ENCODE peak calls at places on chromosomes 2 and 18, in six cellular contexts. T is prostate gland; X is stomach; N is cortex of kidney; S is activated CD4-positive, alpha-beta T cell treated with anti-CD3 and anti-CD28 coated beads, Interleukin-2, amount 50 U/mL, for 1 hour; B is A172. G is an unnamed sample.
A peak's percentile ranks its signal among the peaks of the same experiment; 100 is the strongest.

GRCh38 chr2:11998218-11998617 is 251.8 kb downstream of the LPIN1 start:
- DNase-seq in T (no peak), X (no peak), N (no peak), S (no peak), B (peak; percentile 22), G (no peak)

GRCh38 chr2:121825003-121825950 is 69.8 kb downstream of the TSN start:
- DNase-seq in T (no peak), X (no peak), N (no peak), S (no peak), B (no peak), G (no peak)

GRCh38 chr18:56028514-56028913 is 440.5 kb upstream of the TCF4 start:
- DNase-seq in T (no peak), X (no peak), N (no peak), S (no peak), B (peak; percentile 11), G (no peak)

GRCh38 chr2:70785137-70785911 is 5.1 kb downstream of the FIGLA start:
- DNase-seq in T (no peak), X (no peak), N (no peak), S (peak; percentile 26), B (peak; percentile 71), G (peak; percentile 45)

GRCh38 chr2:46591562-46591961 is 112.2 kb downstream of the TMEM247 start:
- DNase-seq in T (no peak), X (no peak), N (no peak), S (no peak), B (no peak), G (no peak)

GRCh38 chr2:191020742-191021381 is 6.9 kb upstream of the STAT1 start:
- DNase-seq in T (peak; percentile 11), X (peak; percentile 36), N (no peak), S (no peak), B (peak; percentile 47), G (no peak)

GRCh38 chr2:156434461-156435291 is 1.5 kb upstream of the GPD2 start:
- DNase-seq in T (no peak), X (no peak), N (no peak), S (no peak), B (peak; percentile 23), G (peak; percentile 3)

GRCh38 chr2:222311321-222311977 is 12.7 kb upstream of the PAX3 start:
- DNase-seq in T (no peak), X (no peak), N (no peak), S (no peak), B (no peak), G (no peak)

GRCh38 chr2:174180837-174181236 is 67.5 kb downstream of the OLA1 start:
- DNase-seq in T (no peak), X (no peak), N (no peak), S (no peak), B (no peak), G (no peak)

GRCh38 chr2:230327418-230328154 is 593 bp downstream of the SP140L start:
- DNase-seq in T (no peak), X (no peak), N (no peak), S (no peak), B (no peak), G (no peak)

GRCh38 chr18:45441110-45441842 is 174.0 kb upstream of the SLC14A2 start:
- DNase-seq in T (no peak), X (no peak), N (no peak), S (no peak), B (no peak), G (no peak)

GRCh38 chr2:241673797-241674725 is 12.6 kb downstream of the DTYMK start:
- DNase-seq in T (no peak), X (no peak), N (no peak), S (no peak), B (peak; percentile 49), G (no peak)

GRCh38 chr2:193869564-193869963 is 1674.8 kb upstream of the TMEFF2 start:
- DNase-seq in T (no peak), X (no peak), N (no peak), S (no peak), B (peak; percentile 48), G (no peak)

GRCh38 chr2:128414351-128414750 is 95.7 kb upstream of the HS6ST1 start:
- DNase-seq in T (no peak), X (peak; percentile 10), N (no peak), S (no peak), B (no peak), G (no peak)

GRCh38 chr2:205047273-205047839 is 502.1 kb downstream of the PARD3B start:
- DNase-seq in T (no peak), X (no peak), N (no peak), S (no peak), B (no peak), G (no peak)

GRCh38 chr2:128308284-128308731 is 10.4 kb downstream of the HS6ST1 start:
- DNase-seq in T (no peak), X (no peak), N (no peak), S (no peak), B (no peak), G (no peak)

GRCh38 chr2:188726561-188727247 is 247.5 kb upstream of the COL3A1 start:
- DNase-seq in T (no peak), X (no peak), N (no peak), S (no peak), B (no peak), G (no peak)

GRCh38 chr2:168518555-168519066 is 62.5 kb downstream of the CERS6 start:
- DNase-seq in T (no peak), X (no peak), N (no peak), S (no peak), B (no peak), G (no peak)

GRCh38 chr2:128732976-128733431 is 414.3 kb upstream of the HS6ST1 start:
- DNase-seq in T (no peak), X (no peak), N (no peak), S (no peak), B (no peak), G (no peak)

GRCh38 chr18:8654482-8655451 is 45.5 kb downstream of the RAB12 start:
- DNase-seq in T (no peak), X (no peak), N (no peak), S (no peak), B (no peak), G (no peak)

GRCh38 chr18:76593838-76594237 is 98.8 kb upstream of the ZNF516 start:
- DNase-seq in T (no peak), X (no peak), N (no peak), S (no peak), B (no peak), G (no peak)

GRCh38 chr2:188963738-188964137 is 10.4 kb upstream of the COL3A1 start:
- DNase-seq in T (no peak), X (no peak), N (no peak), S (no peak), B (no peak), G (no peak)

GRCh38 chr2:235390108-235390815 is 103.6 kb upstream of the AGAP1 start:
- DNase-seq in T (no peak), X (no peak), N (no peak), S (peak; percentile 7), B (peak; percentile 74), G (peak; percentile 8)

GRCh38 chr2:238134393-238134785 is 4.1 kb upstream of the KLHL30 start:
- DNase-seq in T (no peak), X (no peak), N (no peak), S (no peak), B (no peak), G (no peak)